ENCODE peak calls at places on chromosomes 11 and 22, in nine cellular contexts. T is IMR-90; C is CD4-positive, alpha-beta memory T cell; U is tibial nerve; W is CD4-positive, CD25-positive, alpha-beta regulatory T cell; I is neural progenitor cell; O is GM23248; B is WERI-Rb-1; M is mucosa of descending colon. Q is an unnamed sample. For H3K36me3, the result is how much of the 10 kb centered on the place peaks cover.

GRCh38 chr11:129639300-129639699 is 176.3 kb upstream of the TMEM45B start:
- DNase-seq in T (peak), C (no peak), U (no peak), W (no peak), I (no peak), O (peak), B (no peak), M (no peak), Q (no peak)

GRCh38 chr22:32024791-32025190 is 18.3 kb upstream of the SLC5A1 start:
- DNase-seq in T (peak), C (no peak), U (no peak), W (no peak), I (no peak), O (peak), B (no peak), M (no peak), Q (no peak)

GRCh38 chr11:7020183-7020917 is at the start of the genes NLRP14 and ZNF214:
- DNase-seq in T (peak), C (no peak), U (peak), W (no peak), I (peak), O (peak), B (peak), M (peak), Q (no peak)

GRCh38 chr11:128716231-128716630 is 22.4 kb downstream of the FLI1 start:
- DNase-seq in T (no peak), C (no peak), U (no peak), W (no peak), I (no peak), O (peak), B (no peak), M (no peak), Q (no peak)

GRCh38 chr11:84419576-84419975 is 1133.4 kb upstream of the CCDC90B start:
- DNase-seq in T (no peak), C (no peak), U (no peak), W (no peak), I (peak), O (no peak), B (no peak), M (no peak), Q (no peak)

GRCh38 chr11:96113100-96113710 is 189.3 kb upstream of the MTMR2 start:
- DNase-seq in T (peak), C (no peak), U (no peak), W (no peak), I (no peak), O (peak), B (no peak), M (no peak), Q (no peak)

GRCh38 chr11:87194985-87195820 is 157.5 kb downstream of the TMEM135 start:
- DNase-seq in T (no peak), C (no peak), U (no peak), W (no peak), I (no peak), O (no peak), B (no peak), M (no peak), Q (no peak)

GRCh38 chr11:125401746-125402145 is 94.3 kb downstream of the FEZ1 start:
- DNase-seq in T (peak), C (no peak), U (peak), W (no peak), I (peak), O (peak), B (peak), M (no peak), Q (no peak)

GRCh38 chr11:121466063-121466794 is 13.5 kb upstream of the SORL1-AS1 start:
- DNase-seq in T (peak), C (no peak), U (peak), W (peak), I (peak), O (peak), B (peak), M (peak), Q (peak)

GRCh38 chr11:93560534-93560933 is 17.3 kb upstream of the SMCO4 start:
- DNase-seq in T (no peak), C (no peak), U (no peak), W (no peak), I (no peak), O (no peak), B (no peak), M (no peak), Q (no peak)

GRCh38 chr11:114050258-114050927 is 9.1 kb upstream of the ZBTB16 start:
- DNase-seq in T (no peak), C (no peak), U (no peak), W (no peak), I (no peak), O (no peak), B (no peak), M (no peak), Q (no peak)

GRCh38 chr11:69499946-69500284 is 18.5 kb downstream of the LINC01488 start:
- DNase-seq in T (no peak), C (no peak), U (no peak), W (no peak), I (no peak), O (no peak), B (no peak), M (no peak), Q (no peak)

DNA sequence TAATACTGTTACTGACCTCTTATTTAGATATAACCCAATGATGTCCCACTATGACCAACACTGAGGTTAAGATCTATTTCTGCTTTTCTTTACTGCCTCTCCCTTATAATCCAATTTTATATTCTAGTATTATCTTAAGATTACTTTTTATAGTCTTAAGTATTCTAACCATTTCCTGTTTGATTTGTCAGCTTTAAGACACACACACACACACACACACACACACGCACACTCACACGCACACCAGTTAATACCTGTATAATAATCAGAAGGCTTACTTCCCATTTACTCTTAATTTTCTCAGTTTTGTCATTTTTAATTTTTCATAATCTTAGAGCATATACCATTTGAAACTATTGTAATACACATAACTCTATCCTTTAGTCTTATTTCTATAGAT is 226.0 kb upstream of the C11orf87 start:
- DNase-seq in T (peak), C (no peak), U (no peak), W (no peak), I (no peak), O (no peak), B (no peak), M (no peak), Q (no peak)
- H3K36me3 ChIP-seq in T (under half), C (under half), U (under half), W (under half), I (under half), O (under half), B (under half), M (under half), Q (under half)

GRCh38 chr11:47233051-47233450 is 15.6 kb downstream of the ACP2 start:
- DNase-seq in T (no peak), C (no peak), U (no peak), W (no peak), I (no peak), O (no peak), B (no peak), M (no peak), Q (no peak)
- H3K36me3 ChIP-seq in T (under half), C (under half), U (under half), W (under half), I (under half), O (under half), B (under half), M (under half), Q (under half)

DNA sequence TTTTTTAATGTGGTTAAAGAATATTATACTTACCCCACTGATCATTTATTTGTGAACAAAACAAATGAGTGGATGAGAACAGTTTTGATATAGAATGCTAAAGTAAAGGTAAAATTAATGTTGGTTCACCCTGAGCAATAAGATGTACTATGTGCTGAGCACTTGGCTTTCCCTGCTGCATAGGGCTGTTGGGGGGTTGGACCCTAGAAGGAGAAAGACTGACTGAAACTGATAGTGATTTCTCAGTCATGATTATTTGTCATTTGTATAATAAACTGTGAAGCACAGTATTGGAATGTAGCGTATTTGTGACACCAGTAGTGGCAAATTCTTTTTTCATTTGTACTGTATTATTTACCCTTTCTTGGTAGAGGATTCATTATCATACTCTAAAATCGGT is 63.3 kb downstream of the PRMT3 start:
- DNase-seq in T (no peak), C (no peak), U (no peak), W (no peak), I (no peak), O (no peak), B (no peak), M (no peak), Q (no peak)
- H3K36me3 ChIP-seq in T (under half), C (under half), U (under half), W (under half), I (under half), O (under half), B (under half), M (under half), Q (under half)

GRCh38 chr22:21674611-21675010 is 8.8 kb downstream of the PPIL2 start:
- DNase-seq in T (no peak), C (no peak), U (no peak), W (no peak), I (no peak), O (no peak), B (no peak), M (no peak), Q (no peak)
- H3K36me3 ChIP-seq in T (under half), C (half or more), U (under half), W (half or more), I (under half), O (under half), B (under half), M (under half), Q (under half)

DNA sequence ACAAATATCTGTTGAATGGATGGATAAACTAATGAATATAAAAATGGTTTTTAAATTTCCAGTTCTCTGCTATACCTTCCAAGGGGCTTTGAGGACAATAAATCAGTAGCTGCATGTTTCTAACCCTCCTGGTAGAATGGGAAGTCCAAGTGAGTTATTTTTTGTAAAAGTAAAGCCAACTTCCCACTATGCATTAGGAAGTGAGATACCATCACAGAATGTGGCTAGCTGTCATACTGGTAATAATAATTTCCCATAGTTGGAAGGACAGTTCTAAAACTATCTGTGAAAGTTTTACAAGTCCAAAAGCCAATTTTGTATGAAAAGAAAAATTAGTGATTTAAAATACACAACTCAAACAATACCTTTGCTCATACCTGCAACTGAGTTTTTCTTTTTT is 50.0 kb downstream of the TMEM123 start:
- DNase-seq in T (no peak), C (no peak), U (no peak), W (no peak), I (no peak), O (no peak), B (no peak), M (no peak), Q (no peak)
- H3K36me3 ChIP-seq in T (under half), C (under half), U (under half), W (half or more), I (under half), O (under half), B (under half), M (under half), Q (under half)

DNA sequence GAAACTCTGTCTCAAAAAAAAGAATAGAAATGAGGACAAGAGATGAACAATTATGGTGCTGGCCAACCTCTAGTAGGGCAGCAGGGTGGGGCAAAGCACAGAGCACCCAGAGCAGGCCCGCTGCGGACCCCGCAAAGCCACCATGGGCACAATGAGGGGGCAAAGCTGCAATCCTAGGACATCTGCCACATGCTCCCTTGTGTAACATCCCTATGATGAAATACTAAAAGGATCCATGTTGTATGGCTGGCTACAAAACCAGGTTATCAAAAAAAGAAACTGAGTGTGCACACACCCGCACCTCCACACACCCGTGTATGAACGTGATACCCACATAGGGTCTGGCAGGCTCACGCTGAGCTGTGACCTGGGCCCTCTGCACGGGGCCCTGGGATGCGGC is 7.4 kb downstream of the ATP5MGL start:
- DNase-seq in T (no peak), C (no peak), U (no peak), W (no peak), I (no peak), O (no peak), B (no peak), M (no peak), Q (no peak)
- H3K36me3 ChIP-seq in T (half or more), C (under half), U (under half), W (under half), I (under half), O (under half), B (half or more), M (under half), Q (under half)

GRCh38 chr11:76666830-76667229 is 3.7 kb downstream of the LRRC32 start:
- DNase-seq in T (no peak), C (no peak), U (no peak), W (no peak), I (no peak), O (no peak), B (no peak), M (no peak), Q (no peak)
- H3K36me3 ChIP-seq in T (under half), C (under half), U (under half), W (under half), I (under half), O (under half), B (under half), M (under half), Q (under half)

GRCh38 chr11:73386026-73386425 is 9.8 kb downstream of the RELT start:
- DNase-seq in T (no peak), C (no peak), U (no peak), W (no peak), I (no peak), O (no peak), B (no peak), M (no peak), Q (no peak)
- H3K36me3 ChIP-seq in T (under half), C (under half), U (under half), W (under half), I (under half), O (under half), B (under half), M (under half), Q (under half)

DNA sequence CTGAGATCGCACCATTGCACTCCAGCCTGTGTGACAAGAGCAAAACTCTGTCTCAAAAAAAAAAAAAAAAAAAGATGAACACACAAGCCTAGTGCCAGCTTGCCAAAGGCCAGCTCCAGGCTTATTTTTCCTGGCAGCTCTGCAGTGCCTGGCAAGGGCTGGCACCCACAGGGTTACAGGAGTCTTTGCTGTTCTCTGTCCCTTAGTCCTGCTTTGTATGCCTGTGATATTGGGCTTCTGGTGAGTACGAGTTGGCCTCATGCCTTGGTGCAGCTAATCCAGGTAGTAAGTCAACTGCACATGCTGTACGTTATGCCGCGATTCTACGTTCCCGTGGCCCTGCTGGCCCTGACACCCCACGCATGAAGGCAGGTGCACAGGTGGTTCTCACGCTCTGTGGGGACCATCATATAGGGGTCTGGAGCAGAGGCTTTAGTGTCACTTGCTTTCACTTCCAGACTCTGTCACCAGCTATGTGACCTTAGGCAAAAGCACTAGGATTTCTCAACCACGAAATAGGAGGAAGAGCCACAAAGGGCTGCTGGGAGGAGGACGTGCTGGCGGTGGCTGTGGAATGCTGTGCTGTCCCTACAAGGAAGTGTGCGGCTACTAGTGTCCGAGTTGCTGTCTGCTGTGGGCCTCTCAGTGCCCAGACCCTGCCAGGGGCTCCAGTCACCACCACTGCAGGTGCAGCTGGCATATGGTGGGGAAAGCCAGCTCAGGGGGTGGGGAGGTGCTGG is 21.4 kb upstream of the RASL10A start:
- DNase-seq in T (no peak), C (no peak), U (no peak), W (no peak), I (no peak), O (no peak), B (no peak), M (no peak), Q (no peak)
- H3K36me3 ChIP-seq in T (under half), C (half or more), U (under half), W (half or more), I (under half), O (under half), B (half or more), M (under half), Q (under half)

DNA sequence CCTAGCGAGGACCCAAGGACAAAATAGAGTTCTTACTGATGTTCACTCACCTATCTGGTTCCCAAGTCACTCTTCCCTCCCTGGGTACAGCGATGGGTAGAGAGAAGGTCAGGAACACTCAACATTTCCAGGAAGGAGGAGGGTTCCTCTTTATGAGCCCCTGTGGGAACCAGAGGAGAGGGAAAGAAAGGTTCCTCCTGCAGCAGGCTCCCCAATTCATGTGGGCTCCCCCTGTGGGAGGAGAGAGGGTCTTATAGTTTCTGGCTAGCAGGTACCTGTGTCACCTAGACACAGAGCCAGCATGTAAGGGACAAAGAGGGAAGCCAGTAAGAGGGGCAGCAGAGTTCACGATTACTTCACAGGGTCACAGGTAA is 93.5 kb downstream of the DBX1 start:
- DNase-seq in T (no peak), C (no peak), U (no peak), W (no peak), I (no peak), O (no peak), B (no peak), M (no peak), Q (no peak)
- H3K36me3 ChIP-seq in T (under half), C (under half), U (under half), W (under half), I (under half), O (under half), B (half or more), M (under half), Q (under half)

Q was measured in CD8-positive, alpha-beta memory T cell.